ENCODE peak calls at places on chromosomes 16 and 17, in eight cellular contexts. Z is EL; K is NK-92 treated with Interleukin-12 subunit alpha and Interleukin-12 subunit beta, amount 100 ng/mL, for 24 hours; X is lower leg skin; Y is NCI-H2171 treated with DMSO at 0.1 percent for 48 hours; L is activated CD4-positive, alpha-beta T cell treated with anti-CD3 and anti-CD28 coated beads, Interleukin-2, amount 50 U/mL, for 1 hour; F is mucosa of descending colon; H is esophagus squamous epithelium. R is an unnamed sample.

GRCh38 chr17:75875182-75875939 is 3.0 kb downstream of the TRIM47 start:
- DNase-seq in H (no peak), X (no peak), K (no peak), Y (no peak), F (no peak), Z (no peak), L (no peak), R (no peak)

GRCh38 chr16:1543085-1543896 is 9.8 kb downstream of the TMEM204 start:
- DNase-seq in Y (no peak), Z (peak), H (no peak), X (no peak), F (no peak), K (no peak), L (peak), R (no peak)

GRCh38 chr16:64950262-64950661 is 171.6 kb downstream of the CDH11 start:
- DNase-seq in X (no peak), Z (no peak), F (no peak), H (no peak), L (no peak), K (no peak), Y (no peak), R (no peak)

GRCh38 chr16:81520560-81521135 is 76.0 kb downstream of the CMIP start:
- DNase-seq in Y (no peak), X (no peak), K (no peak), L (no peak), H (no peak), Z (no peak), F (no peak), R (no peak)

GRCh38 chr16:22670551-22670970 is 143.4 kb upstream of the HS3ST2 start:
- DNase-seq in Y (peak), H (no peak), F (no peak), Z (no peak), X (peak), L (no peak), K (no peak), R (no peak)

GRCh38 chr17:60602385-60602742 is 2.4 kb downstream of the PPM1D start:
- DNase-seq in K (no peak), F (peak), Y (no peak), Z (peak), L (no peak), H (no peak), X (no peak), R (no peak)

GRCh38 chr16:19008245-19008644 is 24.5 kb downstream of the TMC7 start:
- DNase-seq in Z (peak), L (no peak), K (no peak), Y (no peak), H (no peak), X (no peak), F (no peak), R (no peak)

GRCh38 chr17:64080174-64080618 is 49.7 kb downstream of the ERN1 start:
- DNase-seq in Y (no peak), K (no peak), L (no peak), H (no peak), X (no peak), F (no peak), Z (no peak), R (no peak)

GRCh38 chr17:6374271-6374691 is 60.6 kb downstream of the AIPL1 start:
- DNase-seq in L (no peak), K (no peak), Y (no peak), H (no peak), X (no peak), Z (peak), F (no peak), R (peak)

GRCh38 chr17:41972571-41973411 is 6.2 kb downstream of the CNP start:
- DNase-seq in Z (no peak), K (no peak), Y (peak), L (no peak), X (no peak), H (no peak), F (no peak), R (no peak)

GRCh38 chr16:52521570-52521969 is 25.4 kb downstream of the TOX3 start:
- DNase-seq in K (no peak), Z (no peak), Y (no peak), F (no peak), H (no peak), L (no peak), X (no peak), R (no peak)

GRCh38 chr17:49224198-49224996 is 6.2 kb downstream of the PHOSPHO1 start:
- DNase-seq in L (peak), F (peak), Y (peak), X (peak), Z (no peak), H (no peak), K (no peak), R (no peak)

GRCh38 chr16:66606000-66606751 is 1.7 kb downstream of the CMTM3 start:
- DNase-seq in F (no peak), L (no peak), K (no peak), Z (peak), Y (peak), X (peak), H (no peak), R (no peak)

GRCh38 chr16:57938936-57939871 is 31.7 kb downstream of the CNGB1 start:
- DNase-seq in Z (peak), Y (no peak), L (no peak), K (no peak), F (peak), H (no peak), X (peak), R (no peak)

GRCh38 chr16:85882181-85882810 is 16.7 kb upstream of the IRF8 start:
- DNase-seq in L (no peak), F (no peak), X (peak), K (no peak), H (no peak), Y (no peak), Z (no peak), R (no peak)

GRCh38 chr16:22797551-22797950 is 16.4 kb upstream of the HS3ST2 start:
- DNase-seq in F (no peak), X (no peak), H (no peak), Y (no peak), Z (no peak), L (no peak), K (no peak), R (no peak)

GRCh38 chr16:15866451-15866850 is 9.6 kb upstream of the MYH11 start:
- DNase-seq in K (no peak), X (no peak), F (no peak), Y (no peak), Z (no peak), L (no peak), H (no peak), R (no peak)

GRCh38 chr17:74749262-74750038 is 1.0 kb downstream of the NHERF1 start:
- DNase-seq in Y (no peak), L (no peak), X (no peak), Z (peak), K (peak), H (no peak), F (peak), R (no peak)

GRCh38 chr17:13947499-13947898 is 121.8 kb upstream of the COX10 start:
- DNase-seq in Z (no peak), X (no peak), L (no peak), F (no peak), K (no peak), Y (no peak), H (no peak), R (no peak)

GRCh38 chr16:58462997-58463891 is 36.7 kb upstream of the NDRG4 start:
- DNase-seq in K (no peak), Y (peak), X (no peak), H (no peak), F (no peak), Z (no peak), L (no peak), R (no peak)

GRCh38 chr17:9291912-9292562 is 270.7 kb downstream of the NTN1 start:
- DNase-seq in K (no peak), Y (no peak), X (peak), F (peak), Z (peak), H (no peak), L (peak), R (no peak)

GRCh38 chr17:79835953-79836951 is 3.0 kb downstream of the CBX4 start:
- DNase-seq in Z (no peak), Y (peak), L (no peak), X (no peak), H (no peak), K (no peak), F (peak), R (no peak)

GRCh38 chr17:82804442-82805191 is 35.2 kb downstream of the ZNF750 start:
- DNase-seq in K (no peak), F (peak), Y (no peak), L (no peak), H (no peak), Z (no peak), X (no peak), R (no peak)

GRCh38 chr17:31197991-31198390 is 99.0 kb downstream of the OMG start:
- DNase-seq in H (no peak), X (no peak), Y (no peak), Z (peak), K (no peak), F (no peak), L (no peak), R (no peak)

GRCh38 chr16:58853830-58854229 is 119.7 kb upstream of the GOT2 start:
- DNase-seq in Y (no peak), H (no peak), X (no peak), F (no peak), Z (no peak), L (no peak), K (no peak), R (no peak)

GRCh38 chr17:36149296-36149820 is 27.1 kb downstream of the TBC1D3B start:
- DNase-seq in L (no peak), X (peak), K (no peak), Z (peak), H (no peak), F (no peak), Y (no peak), R (no peak)

GRCh38 chr16:73202176-73202729 is 154.3 kb upstream of the ZFHX3 start:
- DNase-seq in F (peak), K (no peak), L (no peak), Y (peak), H (no peak), X (no peak), Z (peak), R (no peak)

GRCh38 chr17:82442643-82443464 is 7.7 kb downstream of the CYBC1 start:
- DNase-seq in X (no peak), K (no peak), H (no peak), Y (no peak), Z (no peak), F (no peak), L (no peak), R (no peak)

GRCh38 chr17:71441098-71441497 is 679.7 kb upstream of the SOX9 start:
- DNase-seq in K (no peak), F (no peak), X (no peak), L (no peak), Z (peak), H (no peak), Y (no peak), R (no peak)

GRCh38 chr17:50631908-50632571 is 2.6 kb upstream of the ABCC3 start:
- DNase-seq in L (no peak), Z (no peak), H (no peak), Y (no peak), X (no peak), K (no peak), F (peak), R (no peak)